ENCODE peak calls at places on chromosomes 3 and 15, in ten cellular contexts. O is HuH-7.5; H is activated CD4-positive, alpha-beta T cell treated with anti-CD3 and anti-CD28 coated beads for 36 hours; K is activated effector memory CD4-positive, alpha-beta T cell treated with Interleukin-2 at 50 U/mL for 16 hours; B is SJSA1; M is NCI-H345; U is fibroblast of lung; P is ascending aorta; Q is T1000; C is putamen. X is an unnamed sample.

GRCh38 chr3:69032737-69033136 is 19.3 kb upstream of the EOGT start:
- DNase-seq in M (no peak), Q (no peak), B (no peak), C (no peak), K (no peak), U (no peak), P (no peak), O (no peak), H (no peak), X (no peak)

GRCh38 chr3:107892960-107893359 is 197.9 kb downstream of the CD47 start:
- DNase-seq in M (no peak), C (no peak), K (no peak), Q (no peak), O (no peak), U (no peak), P (no peak), B (no peak), H (no peak), X (no peak)

GRCh38 chr15:68578960-68579935 is at the start of gene CORO2B:
- DNase-seq in U (peak), B (no peak), C (no peak), O (no peak), K (no peak), Q (peak), H (peak), M (peak), P (no peak), X (no peak)

GRCh38 chr3:27714101-27714526 is 8.0 kb downstream of the EOMES start:
- DNase-seq in Q (no peak), U (no peak), P (no peak), M (no peak), O (no peak), K (no peak), C (no peak), H (peak), B (no peak), X (no peak)

GRCh38 chr3:64121750-64122311 is 98.5 kb upstream of the PSMD6 start:
- DNase-seq in O (no peak), P (no peak), C (no peak), B (no peak), M (no peak), U (no peak), H (no peak), K (no peak), Q (no peak), X (no peak)

GRCh38 chr3:98733055-98733777 is 29.9 kb upstream of the ST3GAL6 start:
- DNase-seq in H (peak), M (no peak), O (peak), C (peak), B (no peak), P (no peak), K (no peak), Q (no peak), U (peak), X (no peak)

GRCh38 chr3:65597952-65598413 is 440.7 kb downstream of the MAGI1 start:
- DNase-seq in H (no peak), K (no peak), M (no peak), Q (no peak), B (no peak), O (no peak), C (no peak), P (no peak), U (no peak), X (no peak)

GRCh38 chr15:44101286-44101685 is 93.8 kb downstream of the FRMD5 start:
- DNase-seq in C (no peak), M (no peak), B (no peak), Q (no peak), K (no peak), P (no peak), H (no peak), U (peak), O (no peak), X (no peak)

GRCh38 chr3:53776494-53777101 is 69.6 kb downstream of the CHDH start:
- DNase-seq in K (no peak), U (no peak), B (no peak), P (no peak), Q (no peak), O (no peak), M (no peak), C (no peak), H (no peak), X (no peak)

GRCh38 chr3:64440498-64440897 is 215.2 kb upstream of the PRICKLE2 start:
- DNase-seq in U (peak), M (no peak), B (no peak), O (no peak), K (no peak), H (no peak), Q (no peak), C (peak), P (no peak), X (peak)

GRCh38 chr3:59425942-59426341 is 376.1 kb upstream of the CFAP20DC start:
- DNase-seq in C (no peak), U (no peak), H (peak), Q (no peak), K (peak), M (no peak), B (no peak), O (no peak), P (no peak), X (no peak)

X was measured in fibroblast of the conjunctiva.